ENCODE peak calls at places on chromosomes 11 and 22, in four cellular contexts. One of them, this sample, is unnamed.

GRCh38 chr11:12862761-12863469 is 146.2 kb upstream of the RASSF10 start:
- DNase-seq in NCI-H1417: no peak
- DNase-seq in RPMI8226: no peak
- DNase-seq in NCI-H1436 treated with DMSO at 0.1 percent for 48 hours: no peak
- DNase-seq in this sample: no peak

GRCh38 chr11:77559686-77560425 is 29.9 kb upstream of the AQP11 start:
- DNase-seq in NCI-H1417: no peak
- DNase-seq in RPMI8226: no peak
- DNase-seq in NCI-H1436 treated with DMSO at 0.1 percent for 48 hours: no peak
- DNase-seq in this sample: no peak

GRCh38 chr11:117992136-117992535 is 5.9 kb downstream of the IL10RA start:
- DNase-seq in NCI-H1417: no peak
- DNase-seq in RPMI8226: peak
- DNase-seq in NCI-H1436 treated with DMSO at 0.1 percent for 48 hours: no peak
- DNase-seq in this sample: no peak

GRCh38 chr11:78424334-78425270 is 7.0 kb upstream of the GAB2 start:
- DNase-seq in NCI-H1417: no peak
- DNase-seq in RPMI8226: no peak
- DNase-seq in NCI-H1436 treated with DMSO at 0.1 percent for 48 hours: no peak
- DNase-seq in this sample: no peak

GRCh38 chr22:27704581-27704980 is 97.0 kb downstream of the MN1 start:
- DNase-seq in NCI-H1417: no peak
- DNase-seq in RPMI8226: no peak
- DNase-seq in NCI-H1436 treated with DMSO at 0.1 percent for 48 hours: no peak
- DNase-seq in this sample: no peak

GRCh38 chr11:13188179-13188578 is 89.4 kb upstream of the BMAL1 start:
- DNase-seq in NCI-H1417: no peak
- DNase-seq in RPMI8226: no peak
- DNase-seq in NCI-H1436 treated with DMSO at 0.1 percent for 48 hours: no peak
- DNase-seq in this sample: no peak

GRCh38 chr11:73269353-73270088 is 2.6 kb upstream of the P2RY6 start:
- DNase-seq in NCI-H1417: no peak
- DNase-seq in RPMI8226: peak
- DNase-seq in NCI-H1436 treated with DMSO at 0.1 percent for 48 hours: no peak
- DNase-seq in this sample: no peak

GRCh38 chr11:107172996-107173395 is 154.7 kb upstream of the GUCY1A2 start:
- DNase-seq in NCI-H1417: no peak
- DNase-seq in RPMI8226: no peak
- DNase-seq in NCI-H1436 treated with DMSO at 0.1 percent for 48 hours: no peak
- DNase-seq in this sample: no peak

GRCh38 chr11:1438261-1438966 is 48.2 kb downstream of the MOB2 start:
- DNase-seq in NCI-H1417: no peak
- DNase-seq in RPMI8226: no peak
- DNase-seq in NCI-H1436 treated with DMSO at 0.1 percent for 48 hours: no peak
- DNase-seq in this sample: no peak

GRCh38 chr22:36816635-36817428 is at the start of gene PVALB:
- DNase-seq in NCI-H1417: peak
- DNase-seq in RPMI8226: peak
- DNase-seq in NCI-H1436 treated with DMSO at 0.1 percent for 48 hours: no peak
- DNase-seq in this sample: no peak

GRCh38 chr11:77967753-77968152 is 26.7 kb downstream of the INTS4 start:
- DNase-seq in NCI-H1417: no peak
- DNase-seq in RPMI8226: no peak
- DNase-seq in NCI-H1436 treated with DMSO at 0.1 percent for 48 hours: no peak
- DNase-seq in this sample: no peak

GRCh38 chr22:42078469-42079318 is 806 bp upstream of the SMDT1 start:
- DNase-seq in NCI-H1417: no peak
- DNase-seq in RPMI8226: no peak
- DNase-seq in NCI-H1436 treated with DMSO at 0.1 percent for 48 hours: no peak
- DNase-seq in this sample: no peak

GRCh38 chr22:33579448-33580093 is 340.7 kb downstream of the LARGE1 start:
- DNase-seq in NCI-H1417: peak
- DNase-seq in RPMI8226: peak
- DNase-seq in NCI-H1436 treated with DMSO at 0.1 percent for 48 hours: no peak
- DNase-seq in this sample: peak

GRCh38 chr11:7977251-7977917 is 9.8 kb upstream of the EIF3F start:
- DNase-seq in NCI-H1417: no peak
- DNase-seq in RPMI8226: no peak
- DNase-seq in NCI-H1436 treated with DMSO at 0.1 percent for 48 hours: no peak
- DNase-seq in this sample: no peak

GRCh38 chr22:37898441-37899181 is 7.5 kb upstream of the MICALL1 start:
- DNase-seq in NCI-H1417: no peak
- DNase-seq in RPMI8226: no peak
- DNase-seq in NCI-H1436 treated with DMSO at 0.1 percent for 48 hours: no peak
- DNase-seq in this sample: no peak

GRCh38 chr11:4480577-4481539 is 1.6 kb upstream of the OR52K1 start:
- DNase-seq in NCI-H1417: no peak
- DNase-seq in RPMI8226: no peak
- DNase-seq in NCI-H1436 treated with DMSO at 0.1 percent for 48 hours: no peak
- DNase-seq in this sample: no peak

GRCh38 chr11:47980907-47981621 is 705 bp downstream of the PTPRJ start:
- DNase-seq in NCI-H1417: peak
- DNase-seq in RPMI8226: peak
- DNase-seq in NCI-H1436 treated with DMSO at 0.1 percent for 48 hours: no peak
- DNase-seq in this sample: peak

GRCh38 chr11:80383655-80384054 is 942.8 kb upstream of the TENM4 start:
- DNase-seq in NCI-H1417: no peak
- DNase-seq in RPMI8226: no peak
- DNase-seq in NCI-H1436 treated with DMSO at 0.1 percent for 48 hours: no peak
- DNase-seq in this sample: no peak

GRCh38 chr22:42317691-42318547 is 47.5 kb upstream of the TCF20 start:
- DNase-seq in NCI-H1417: peak
- DNase-seq in RPMI8226: no peak
- DNase-seq in NCI-H1436 treated with DMSO at 0.1 percent for 48 hours: peak
- DNase-seq in this sample: no peak

GRCh38 chr11:30254307-30255298 is 23.8 kb downstream of the FSHB start:
- DNase-seq in NCI-H1417: no peak
- DNase-seq in RPMI8226: no peak
- DNase-seq in NCI-H1436 treated with DMSO at 0.1 percent for 48 hours: no peak
- DNase-seq in this sample: no peak